ENCODE peak calls at places on chromosomes 11 and 22, in seven cellular contexts. One of them, this sample, is unnamed.

GRCh38 chr11:12111482-12112149 is 1.2 kb downstream of the MICAL2 start:
- DNase-seq in effector memory CD8-positive, alpha-beta T cell: no peak
- DNase-seq in GM06990: no peak
- DNase-seq in T-helper 2 cell treated with Interferon-gamma antibody and Interleukin-4, amounts not matched to agents 5 μg/mL and 100 μg/mL, for 36 hours: no peak
- DNase-seq in DMS153: no peak
- DNase-seq in stimulated activated naive CD8-positive, alpha-beta T cell treated with anti-CD3 and anti-CD28 coated beads, Interleukin-15, Interleukin-2, amounts not matched to agents 100 U/mL and 50 U/mL, for 24 hours: no peak
- DNase-seq in head of caudate nucleus: no peak
- DNase-seq in this sample: no peak

GRCh38 chr11:67118059-67118766 is 850 bp upstream of the KDM2A start:
- DNase-seq in T-helper 2 cell treated with Interferon-gamma antibody and Interleukin-4, amounts not matched to agents 5 μg/mL and 100 μg/mL, for 36 hours: peak; percentile 53
- DNase-seq in effector memory CD8-positive, alpha-beta T cell: peak; percentile 46
- DNase-seq in DMS153: no peak
- DNase-seq in stimulated activated naive CD8-positive, alpha-beta T cell treated with anti-CD3 and anti-CD28 coated beads, Interleukin-15, Interleukin-2, amounts not matched to agents 100 U/mL and 50 U/mL, for 24 hours: peak; percentile 60
- DNase-seq in head of caudate nucleus: peak; percentile 58
- DNase-seq in GM06990: peak; percentile 70
- DNase-seq in this sample: peak; percentile 47

GRCh38 chr11:63839508-63840355 is 822 bp downstream of the MARK2 start:
- DNase-seq in T-helper 2 cell treated with Interferon-gamma antibody and Interleukin-4, amounts not matched to agents 5 μg/mL and 100 μg/mL, for 36 hours: peak; percentile 31
- DNase-seq in GM06990: peak; percentile 64
- DNase-seq in head of caudate nucleus: peak; percentile 86
- DNase-seq in effector memory CD8-positive, alpha-beta T cell: no peak
- DNase-seq in DMS153: no peak
- DNase-seq in stimulated activated naive CD8-positive, alpha-beta T cell treated with anti-CD3 and anti-CD28 coated beads, Interleukin-15, Interleukin-2, amounts not matched to agents 100 U/mL and 50 U/mL, for 24 hours: peak; percentile 47
- DNase-seq in this sample: no peak

GRCh38 chr11:27319065-27319464 is 44.0 kb downstream of the CCDC34 start:
- DNase-seq in head of caudate nucleus: no peak
- DNase-seq in T-helper 2 cell treated with Interferon-gamma antibody and Interleukin-4, amounts not matched to agents 5 μg/mL and 100 μg/mL, for 36 hours: peak; percentile 17
- DNase-seq in stimulated activated naive CD8-positive, alpha-beta T cell treated with anti-CD3 and anti-CD28 coated beads, Interleukin-15, Interleukin-2, amounts not matched to agents 100 U/mL and 50 U/mL, for 24 hours: no peak
- DNase-seq in effector memory CD8-positive, alpha-beta T cell: no peak
- DNase-seq in GM06990: peak; percentile 57
- DNase-seq in DMS153: no peak
- DNase-seq in this sample: no peak

GRCh38 chr11:73154178-73154577 is 12.1 kb upstream of the FCHSD2 start:
- DNase-seq in stimulated activated naive CD8-positive, alpha-beta T cell treated with anti-CD3 and anti-CD28 coated beads, Interleukin-15, Interleukin-2, amounts not matched to agents 100 U/mL and 50 U/mL, for 24 hours: peak; percentile 35
- DNase-seq in GM06990: peak; percentile 78
- DNase-seq in DMS153: no peak
- DNase-seq in T-helper 2 cell treated with Interferon-gamma antibody and Interleukin-4, amounts not matched to agents 5 μg/mL and 100 μg/mL, for 36 hours: peak; percentile 19
- DNase-seq in head of caudate nucleus: peak; percentile 59
- DNase-seq in effector memory CD8-positive, alpha-beta T cell: peak; percentile 26
- DNase-seq in this sample: no peak

GRCh38 chr11:1499261-1499890 is 12.8 kb upstream of the MOB2 start:
- DNase-seq in GM06990: no peak
- DNase-seq in effector memory CD8-positive, alpha-beta T cell: no peak
- DNase-seq in stimulated activated naive CD8-positive, alpha-beta T cell treated with anti-CD3 and anti-CD28 coated beads, Interleukin-15, Interleukin-2, amounts not matched to agents 100 U/mL and 50 U/mL, for 24 hours: no peak
- DNase-seq in T-helper 2 cell treated with Interferon-gamma antibody and Interleukin-4, amounts not matched to agents 5 μg/mL and 100 μg/mL, for 36 hours: no peak
- DNase-seq in head of caudate nucleus: no peak
- DNase-seq in DMS153: no peak
- DNase-seq in this sample: no peak

GRCh38 chr11:72007089-72007476 is 8.4 kb downstream of the IL18BP start:
- DNase-seq in GM06990: no peak
- DNase-seq in stimulated activated naive CD8-positive, alpha-beta T cell treated with anti-CD3 and anti-CD28 coated beads, Interleukin-15, Interleukin-2, amounts not matched to agents 100 U/mL and 50 U/mL, for 24 hours: no peak
- DNase-seq in DMS153: no peak
- DNase-seq in effector memory CD8-positive, alpha-beta T cell: no peak
- DNase-seq in head of caudate nucleus: no peak
- DNase-seq in T-helper 2 cell treated with Interferon-gamma antibody and Interleukin-4, amounts not matched to agents 5 μg/mL and 100 μg/mL, for 36 hours: no peak
- DNase-seq in this sample: no peak

GRCh38 chr11:289145-289705 is 299 bp downstream of the PGGHG start:
- DNase-seq in stimulated activated naive CD8-positive, alpha-beta T cell treated with anti-CD3 and anti-CD28 coated beads, Interleukin-15, Interleukin-2, amounts not matched to agents 100 U/mL and 50 U/mL, for 24 hours: no peak
- DNase-seq in T-helper 2 cell treated with Interferon-gamma antibody and Interleukin-4, amounts not matched to agents 5 μg/mL and 100 μg/mL, for 36 hours: no peak
- DNase-seq in effector memory CD8-positive, alpha-beta T cell: no peak
- DNase-seq in head of caudate nucleus: no peak
- DNase-seq in GM06990: no peak
- DNase-seq in DMS153: no peak
- DNase-seq in this sample: no peak

GRCh38 chr22:37300551-37301017 is 18.3 kb downstream of the CYTH4 start:
- DNase-seq in head of caudate nucleus: no peak
- DNase-seq in DMS153: no peak
- DNase-seq in T-helper 2 cell treated with Interferon-gamma antibody and Interleukin-4, amounts not matched to agents 5 μg/mL and 100 μg/mL, for 36 hours: no peak
- DNase-seq in effector memory CD8-positive, alpha-beta T cell: no peak
- DNase-seq in GM06990: no peak
- DNase-seq in stimulated activated naive CD8-positive, alpha-beta T cell treated with anti-CD3 and anti-CD28 coated beads, Interleukin-15, Interleukin-2, amounts not matched to agents 100 U/mL and 50 U/mL, for 24 hours: peak; percentile 54
- DNase-seq in this sample: no peak

GRCh38 chr11:69401715-69402114 is 79.7 kb upstream of the LINC01488 start:
- DNase-seq in DMS153: no peak
- DNase-seq in T-helper 2 cell treated with Interferon-gamma antibody and Interleukin-4, amounts not matched to agents 5 μg/mL and 100 μg/mL, for 36 hours: no peak
- DNase-seq in head of caudate nucleus: no peak
- DNase-seq in GM06990: no peak
- DNase-seq in effector memory CD8-positive, alpha-beta T cell: no peak
- DNase-seq in stimulated activated naive CD8-positive, alpha-beta T cell treated with anti-CD3 and anti-CD28 coated beads, Interleukin-15, Interleukin-2, amounts not matched to agents 100 U/mL and 50 U/mL, for 24 hours: no peak
- DNase-seq in this sample: no peak

GRCh38 chr11:95453616-95454118 is 222.7 kb upstream of the SESN3 start:
- DNase-seq in GM06990: no peak
- DNase-seq in effector memory CD8-positive, alpha-beta T cell: no peak
- DNase-seq in DMS153: peak; percentile 50
- DNase-seq in stimulated activated naive CD8-positive, alpha-beta T cell treated with anti-CD3 and anti-CD28 coated beads, Interleukin-15, Interleukin-2, amounts not matched to agents 100 U/mL and 50 U/mL, for 24 hours: no peak
- DNase-seq in T-helper 2 cell treated with Interferon-gamma antibody and Interleukin-4, amounts not matched to agents 5 μg/mL and 100 μg/mL, for 36 hours: no peak
- DNase-seq in head of caudate nucleus: peak; percentile 83
- DNase-seq in this sample: no peak

GRCh38 chr11:8223513-8223899 is 40.2 kb downstream of the LMO1 start:
- DNase-seq in effector memory CD8-positive, alpha-beta T cell: no peak
- DNase-seq in stimulated activated naive CD8-positive, alpha-beta T cell treated with anti-CD3 and anti-CD28 coated beads, Interleukin-15, Interleukin-2, amounts not matched to agents 100 U/mL and 50 U/mL, for 24 hours: no peak
- DNase-seq in GM06990: no peak
- DNase-seq in T-helper 2 cell treated with Interferon-gamma antibody and Interleukin-4, amounts not matched to agents 5 μg/mL and 100 μg/mL, for 36 hours: no peak
- DNase-seq in DMS153: no peak
- DNase-seq in head of caudate nucleus: no peak
- DNase-seq in this sample: no peak

GRCh38 chr22:39462443-39463147 is 5.8 kb downstream of the MGAT3 start:
- DNase-seq in T-helper 2 cell treated with Interferon-gamma antibody and Interleukin-4, amounts not matched to agents 5 μg/mL and 100 μg/mL, for 36 hours: no peak
- DNase-seq in head of caudate nucleus: peak; percentile 61
- DNase-seq in GM06990: peak; percentile 57
- DNase-seq in DMS153: no peak
- DNase-seq in stimulated activated naive CD8-positive, alpha-beta T cell treated with anti-CD3 and anti-CD28 coated beads, Interleukin-15, Interleukin-2, amounts not matched to agents 100 U/mL and 50 U/mL, for 24 hours: no peak
- DNase-seq in effector memory CD8-positive, alpha-beta T cell: no peak
- DNase-seq in this sample: no peak

GRCh38 chr11:65778901-65779668 is 1.7 kb downstream of the AP5B1 start:
- DNase-seq in stimulated activated naive CD8-positive, alpha-beta T cell treated with anti-CD3 and anti-CD28 coated beads, Interleukin-15, Interleukin-2, amounts not matched to agents 100 U/mL and 50 U/mL, for 24 hours: no peak
- DNase-seq in effector memory CD8-positive, alpha-beta T cell: no peak
- DNase-seq in head of caudate nucleus: no peak
- DNase-seq in GM06990: no peak
- DNase-seq in DMS153: no peak
- DNase-seq in T-helper 2 cell treated with Interferon-gamma antibody and Interleukin-4, amounts not matched to agents 5 μg/mL and 100 μg/mL, for 36 hours: no peak
- DNase-seq in this sample: no peak

GRCh38 chr22:46491936-46492335 is 45.5 kb downstream of the CELSR1 start:
- DNase-seq in effector memory CD8-positive, alpha-beta T cell: no peak
- DNase-seq in head of caudate nucleus: no peak
- DNase-seq in stimulated activated naive CD8-positive, alpha-beta T cell treated with anti-CD3 and anti-CD28 coated beads, Interleukin-15, Interleukin-2, amounts not matched to agents 100 U/mL and 50 U/mL, for 24 hours: no peak
- DNase-seq in T-helper 2 cell treated with Interferon-gamma antibody and Interleukin-4, amounts not matched to agents 5 μg/mL and 100 μg/mL, for 36 hours: no peak
- DNase-seq in GM06990: no peak
- DNase-seq in DMS153: no peak
- DNase-seq in this sample: no peak

GRCh38 chr11:128521697-128522062 is 65.7 kb downstream of the ETS1 start:
- DNase-seq in T-helper 2 cell treated with Interferon-gamma antibody and Interleukin-4, amounts not matched to agents 5 μg/mL and 100 μg/mL, for 36 hours: no peak
- DNase-seq in DMS153: no peak
- DNase-seq in effector memory CD8-positive, alpha-beta T cell: no peak
- DNase-seq in head of caudate nucleus: no peak
- DNase-seq in stimulated activated naive CD8-positive, alpha-beta T cell treated with anti-CD3 and anti-CD28 coated beads, Interleukin-15, Interleukin-2, amounts not matched to agents 100 U/mL and 50 U/mL, for 24 hours: no peak
- DNase-seq in GM06990: no peak
- DNase-seq in this sample: no peak

GRCh38 chr11:96228472-96228871 is 114.5 kb downstream of the MAML2 start:
- DNase-seq in head of caudate nucleus: no peak
- DNase-seq in effector memory CD8-positive, alpha-beta T cell: no peak
- DNase-seq in stimulated activated naive CD8-positive, alpha-beta T cell treated with anti-CD3 and anti-CD28 coated beads, Interleukin-15, Interleukin-2, amounts not matched to agents 100 U/mL and 50 U/mL, for 24 hours: no peak
- DNase-seq in T-helper 2 cell treated with Interferon-gamma antibody and Interleukin-4, amounts not matched to agents 5 μg/mL and 100 μg/mL, for 36 hours: no peak
- DNase-seq in DMS153: no peak
- DNase-seq in GM06990: no peak
- DNase-seq in this sample: no peak

GRCh38 chr11:60625262-60625661 is 74.2 kb upstream of the MS4A8 start:
- DNase-seq in head of caudate nucleus: no peak
- DNase-seq in DMS153: no peak
- DNase-seq in effector memory CD8-positive, alpha-beta T cell: no peak
- DNase-seq in T-helper 2 cell treated with Interferon-gamma antibody and Interleukin-4, amounts not matched to agents 5 μg/mL and 100 μg/mL, for 36 hours: no peak
- DNase-seq in stimulated activated naive CD8-positive, alpha-beta T cell treated with anti-CD3 and anti-CD28 coated beads, Interleukin-15, Interleukin-2, amounts not matched to agents 100 U/mL and 50 U/mL, for 24 hours: no peak
- DNase-seq in GM06990: no peak
- DNase-seq in this sample: no peak

GRCh38 chr22:39518996-39519680 is 1.2 kb upstream of the ATF4 start:
- DNase-seq in T-helper 2 cell treated with Interferon-gamma antibody and Interleukin-4, amounts not matched to agents 5 μg/mL and 100 μg/mL, for 36 hours: no peak
- DNase-seq in GM06990: no peak
- DNase-seq in effector memory CD8-positive, alpha-beta T cell: no peak
- DNase-seq in DMS153: peak; percentile 55
- DNase-seq in head of caudate nucleus: no peak
- DNase-seq in stimulated activated naive CD8-positive, alpha-beta T cell treated with anti-CD3 and anti-CD28 coated beads, Interleukin-15, Interleukin-2, amounts not matched to agents 100 U/mL and 50 U/mL, for 24 hours: no peak
- DNase-seq in this sample: no peak

GRCh38 chr22:49268924-49269323 is 558.7 kb downstream of the BRD1 start:
- DNase-seq in DMS153: no peak
- DNase-seq in T-helper 2 cell treated with Interferon-gamma antibody and Interleukin-4, amounts not matched to agents 5 μg/mL and 100 μg/mL, for 36 hours: no peak
- DNase-seq in head of caudate nucleus: no peak
- DNase-seq in effector memory CD8-positive, alpha-beta T cell: no peak
- DNase-seq in stimulated activated naive CD8-positive, alpha-beta T cell treated with anti-CD3 and anti-CD28 coated beads, Interleukin-15, Interleukin-2, amounts not matched to agents 100 U/mL and 50 U/mL, for 24 hours: no peak
- DNase-seq in GM06990: no peak
- DNase-seq in this sample: no peak

GRCh38 chr11:84673753-84674152 is 953.4 kb downstream of the DLG2 start:
- DNase-seq in T-helper 2 cell treated with Interferon-gamma antibody and Interleukin-4, amounts not matched to agents 5 μg/mL and 100 μg/mL, for 36 hours: no peak
- DNase-seq in DMS153: peak; percentile 69
- DNase-seq in effector memory CD8-positive, alpha-beta T cell: no peak
- DNase-seq in GM06990: no peak
- DNase-seq in stimulated activated naive CD8-positive, alpha-beta T cell treated with anti-CD3 and anti-CD28 coated beads, Interleukin-15, Interleukin-2, amounts not matched to agents 100 U/mL and 50 U/mL, for 24 hours: no peak
- DNase-seq in head of caudate nucleus: peak; percentile 49
- DNase-seq in this sample: no peak

GRCh38 chr11:15969281-15969680 is 387.1 kb downstream of the SOX6 start:
- DNase-seq in GM06990: peak; percentile 7
- DNase-seq in effector memory CD8-positive, alpha-beta T cell: no peak
- DNase-seq in head of caudate nucleus: peak; percentile 84
- DNase-seq in T-helper 2 cell treated with Interferon-gamma antibody and Interleukin-4, amounts not matched to agents 5 μg/mL and 100 μg/mL, for 36 hours: no peak
- DNase-seq in DMS153: peak; percentile 50
- DNase-seq in stimulated activated naive CD8-positive, alpha-beta T cell treated with anti-CD3 and anti-CD28 coated beads, Interleukin-15, Interleukin-2, amounts not matched to agents 100 U/mL and 50 U/mL, for 24 hours: no peak
- DNase-seq in this sample: peak; percentile 71

GRCh38 chr11:130308925-130309324 is 5.8 kb downstream of the ZBTB44 start:
- DNase-seq in DMS153: no peak
- DNase-seq in head of caudate nucleus: no peak
- DNase-seq in stimulated activated naive CD8-positive, alpha-beta T cell treated with anti-CD3 and anti-CD28 coated beads, Interleukin-15, Interleukin-2, amounts not matched to agents 100 U/mL and 50 U/mL, for 24 hours: no peak
- DNase-seq in T-helper 2 cell treated with Interferon-gamma antibody and Interleukin-4, amounts not matched to agents 5 μg/mL and 100 μg/mL, for 36 hours: no peak
- DNase-seq in effector memory CD8-positive, alpha-beta T cell: no peak
- DNase-seq in GM06990: no peak
- DNase-seq in this sample: no peak

GRCh38 chr11:77141034-77141433 is 13.0 kb downstream of the MYO7A start:
- DNase-seq in DMS153: peak; percentile 89
- DNase-seq in stimulated activated naive CD8-positive, alpha-beta T cell treated with anti-CD3 and anti-CD28 coated beads, Interleukin-15, Interleukin-2, amounts not matched to agents 100 U/mL and 50 U/mL, for 24 hours: no peak
- DNase-seq in GM06990: no peak
- DNase-seq in effector memory CD8-positive, alpha-beta T cell: no peak
- DNase-seq in T-helper 2 cell treated with Interferon-gamma antibody and Interleukin-4, amounts not matched to agents 5 μg/mL and 100 μg/mL, for 36 hours: no peak
- DNase-seq in head of caudate nucleus: no peak
- DNase-seq in this sample: peak; percentile 34

GRCh38 chr11:113952588-113952987 is 22.3 kb upstream of the HTR3A start:
- DNase-seq in stimulated activated naive CD8-positive, alpha-beta T cell treated with anti-CD3 and anti-CD28 coated beads, Interleukin-15, Interleukin-2, amounts not matched to agents 100 U/mL and 50 U/mL, for 24 hours: no peak
- DNase-seq in DMS153: no peak
- DNase-seq in T-helper 2 cell treated with Interferon-gamma antibody and Interleukin-4, amounts not matched to agents 5 μg/mL and 100 μg/mL, for 36 hours: no peak
- DNase-seq in head of caudate nucleus: no peak
- DNase-seq in effector memory CD8-positive, alpha-beta T cell: no peak
- DNase-seq in GM06990: no peak
- DNase-seq in this sample: no peak

GRCh38 chr11:129705341-129705740 is 110.3 kb upstream of the TMEM45B start:
- DNase-seq in stimulated activated naive CD8-positive, alpha-beta T cell treated with anti-CD3 and anti-CD28 coated beads, Interleukin-15, Interleukin-2, amounts not matched to agents 100 U/mL and 50 U/mL, for 24 hours: no peak
- DNase-seq in GM06990: no peak
- DNase-seq in DMS153: no peak
- DNase-seq in head of caudate nucleus: no peak
- DNase-seq in T-helper 2 cell treated with Interferon-gamma antibody and Interleukin-4, amounts not matched to agents 5 μg/mL and 100 μg/mL, for 36 hours: no peak
- DNase-seq in effector memory CD8-positive, alpha-beta T cell: no peak
- DNase-seq in this sample: no peak

GRCh38 chr11:113477321-113477720 is 2.1 kb upstream of the DRD2 start:
- DNase-seq in DMS153: peak; percentile 61
- DNase-seq in effector memory CD8-positive, alpha-beta T cell: no peak
- DNase-seq in stimulated activated naive CD8-positive, alpha-beta T cell treated with anti-CD3 and anti-CD28 coated beads, Interleukin-15, Interleukin-2, amounts not matched to agents 100 U/mL and 50 U/mL, for 24 hours: no peak
- DNase-seq in head of caudate nucleus: peak; percentile 35
- DNase-seq in T-helper 2 cell treated with Interferon-gamma antibody and Interleukin-4, amounts not matched to agents 5 μg/mL and 100 μg/mL, for 36 hours: no peak
- DNase-seq in GM06990: no peak
- DNase-seq in this sample: peak; percentile 44

GRCh38 chr11:119316729-119317591 is at the start of gene MCAM:
- DNase-seq in T-helper 2 cell treated with Interferon-gamma antibody and Interleukin-4, amounts not matched to agents 5 μg/mL and 100 μg/mL, for 36 hours: no peak
- DNase-seq in stimulated activated naive CD8-positive, alpha-beta T cell treated with anti-CD3 and anti-CD28 coated beads, Interleukin-15, Interleukin-2, amounts not matched to agents 100 U/mL and 50 U/mL, for 24 hours: peak; percentile 28
- DNase-seq in head of caudate nucleus: peak; percentile 70
- DNase-seq in GM06990: peak; percentile 58
- DNase-seq in DMS153: no peak
- DNase-seq in effector memory CD8-positive, alpha-beta T cell: no peak
- DNase-seq in this sample: peak; percentile 63

GRCh38 chr11:36899796-36900195 is 301.8 kb upstream of the RAG2 start:
- DNase-seq in DMS153: no peak
- DNase-seq in GM06990: no peak
- DNase-seq in T-helper 2 cell treated with Interferon-gamma antibody and Interleukin-4, amounts not matched to agents 5 μg/mL and 100 μg/mL, for 36 hours: no peak
- DNase-seq in effector memory CD8-positive, alpha-beta T cell: no peak
- DNase-seq in stimulated activated naive CD8-positive, alpha-beta T cell treated with anti-CD3 and anti-CD28 coated beads, Interleukin-15, Interleukin-2, amounts not matched to agents 100 U/mL and 50 U/mL, for 24 hours: no peak
- DNase-seq in head of caudate nucleus: no peak
- DNase-seq in this sample: no peak

GRCh38 chr11:92843455-92843854 is 126.0 kb upstream of the MTNR1B start:
- DNase-seq in T-helper 2 cell treated with Interferon-gamma antibody and Interleukin-4, amounts not matched to agents 5 μg/mL and 100 μg/mL, for 36 hours: no peak
- DNase-seq in DMS153: peak; percentile 92
- DNase-seq in GM06990: no peak
- DNase-seq in head of caudate nucleus: no peak
- DNase-seq in effector memory CD8-positive, alpha-beta T cell: no peak
- DNase-seq in stimulated activated naive CD8-positive, alpha-beta T cell treated with anti-CD3 and anti-CD28 coated beads, Interleukin-15, Interleukin-2, amounts not matched to agents 100 U/mL and 50 U/mL, for 24 hours: no peak
- DNase-seq in this sample: peak; percentile 30

GRCh38 chr11:77636738-77637344 is 753 bp downstream of the CLNS1A start:
- DNase-seq in stimulated activated naive CD8-positive, alpha-beta T cell treated with anti-CD3 and anti-CD28 coated beads, Interleukin-15, Interleukin-2, amounts not matched to agents 100 U/mL and 50 U/mL, for 24 hours: no peak
- DNase-seq in head of caudate nucleus: no peak
- DNase-seq in T-helper 2 cell treated with Interferon-gamma antibody and Interleukin-4, amounts not matched to agents 5 μg/mL and 100 μg/mL, for 36 hours: no peak
- DNase-seq in GM06990: no peak
- DNase-seq in effector memory CD8-positive, alpha-beta T cell: no peak
- DNase-seq in DMS153: no peak
- DNase-seq in this sample: no peak

GRCh38 chr22:50399751-50400331 is 56.7 kb downstream of the PPP6R2 start:
- DNase-seq in stimulated activated naive CD8-positive, alpha-beta T cell treated with anti-CD3 and anti-CD28 coated beads, Interleukin-15, Interleukin-2, amounts not matched to agents 100 U/mL and 50 U/mL, for 24 hours: peak; percentile 42
- DNase-seq in effector memory CD8-positive, alpha-beta T cell: no peak
- DNase-seq in T-helper 2 cell treated with Interferon-gamma antibody and Interleukin-4, amounts not matched to agents 5 μg/mL and 100 μg/mL, for 36 hours: peak; percentile 13
- DNase-seq in head of caudate nucleus: peak; percentile 67
- DNase-seq in DMS153: no peak
- DNase-seq in GM06990: peak; percentile 29
- DNase-seq in this sample: peak; percentile 55

GRCh38 chr22:32985899-32986772 is 72.0 kb downstream of the SYN3 start:
- DNase-seq in stimulated activated naive CD8-positive, alpha-beta T cell treated with anti-CD3 and anti-CD28 coated beads, Interleukin-15, Interleukin-2, amounts not matched to agents 100 U/mL and 50 U/mL, for 24 hours: peak; percentile 54
- DNase-seq in GM06990: peak; percentile 11
- DNase-seq in head of caudate nucleus: peak; percentile 91
- DNase-seq in DMS153: peak; percentile 70
- DNase-seq in T-helper 2 cell treated with Interferon-gamma antibody and Interleukin-4, amounts not matched to agents 5 μg/mL and 100 μg/mL, for 36 hours: peak; percentile 19
- DNase-seq in effector memory CD8-positive, alpha-beta T cell: peak; percentile 3
- DNase-seq in this sample: peak; percentile 57

GRCh38 chr11:38226684-38227083 is 1628.6 kb upstream of the RAG2 start:
- DNase-seq in T-helper 2 cell treated with Interferon-gamma antibody and Interleukin-4, amounts not matched to agents 5 μg/mL and 100 μg/mL, for 36 hours: no peak
- DNase-seq in effector memory CD8-positive, alpha-beta T cell: no peak
- DNase-seq in stimulated activated naive CD8-positive, alpha-beta T cell treated with anti-CD3 and anti-CD28 coated beads, Interleukin-15, Interleukin-2, amounts not matched to agents 100 U/mL and 50 U/mL, for 24 hours: no peak
- DNase-seq in head of caudate nucleus: no peak
- DNase-seq in GM06990: no peak
- DNase-seq in DMS153: no peak
- DNase-seq in this sample: no peak

GRCh38 chr11:13698147-13698546 is 29.7 kb downstream of the FAR1 start:
- DNase-seq in head of caudate nucleus: no peak
- DNase-seq in effector memory CD8-positive, alpha-beta T cell: no peak
- DNase-seq in GM06990: no peak
- DNase-seq in T-helper 2 cell treated with Interferon-gamma antibody and Interleukin-4, amounts not matched to agents 5 μg/mL and 100 μg/mL, for 36 hours: no peak
- DNase-seq in DMS153: no peak
- DNase-seq in stimulated activated naive CD8-positive, alpha-beta T cell treated with anti-CD3 and anti-CD28 coated beads, Interleukin-15, Interleukin-2, amounts not matched to agents 100 U/mL and 50 U/mL, for 24 hours: no peak
- DNase-seq in this sample: no peak

GRCh38 chr11:9516113-9516512 is 55.3 kb downstream of the ZNF143 start:
- DNase-seq in T-helper 2 cell treated with Interferon-gamma antibody and Interleukin-4, amounts not matched to agents 5 μg/mL and 100 μg/mL, for 36 hours: no peak
- DNase-seq in head of caudate nucleus: no peak
- DNase-seq in effector memory CD8-positive, alpha-beta T cell: no peak
- DNase-seq in DMS153: no peak
- DNase-seq in GM06990: no peak
- DNase-seq in stimulated activated naive CD8-positive, alpha-beta T cell treated with anti-CD3 and anti-CD28 coated beads, Interleukin-15, Interleukin-2, amounts not matched to agents 100 U/mL and 50 U/mL, for 24 hours: no peak
- DNase-seq in this sample: no peak

GRCh38 chr11:12801976-12802375 is 127.8 kb downstream of the TEAD1 start:
- DNase-seq in stimulated activated naive CD8-positive, alpha-beta T cell treated with anti-CD3 and anti-CD28 coated beads, Interleukin-15, Interleukin-2, amounts not matched to agents 100 U/mL and 50 U/mL, for 24 hours: no peak
- DNase-seq in effector memory CD8-positive, alpha-beta T cell: no peak
- DNase-seq in T-helper 2 cell treated with Interferon-gamma antibody and Interleukin-4, amounts not matched to agents 5 μg/mL and 100 μg/mL, for 36 hours: no peak
- DNase-seq in DMS153: no peak
- DNase-seq in head of caudate nucleus: no peak
- DNase-seq in GM06990: no peak
- DNase-seq in this sample: no peak

GRCh38 chr11:90113541-90113940 is 20.9 kb upstream of the NAALAD2 start:
- DNase-seq in GM06990: no peak
- DNase-seq in head of caudate nucleus: no peak
- DNase-seq in stimulated activated naive CD8-positive, alpha-beta T cell treated with anti-CD3 and anti-CD28 coated beads, Interleukin-15, Interleukin-2, amounts not matched to agents 100 U/mL and 50 U/mL, for 24 hours: no peak
- DNase-seq in T-helper 2 cell treated with Interferon-gamma antibody and Interleukin-4, amounts not matched to agents 5 μg/mL and 100 μg/mL, for 36 hours: no peak
- DNase-seq in effector memory CD8-positive, alpha-beta T cell: no peak
- DNase-seq in DMS153: no peak
- DNase-seq in this sample: no peak